ENCODE peak calls at places on chromosomes 16 and 17, in four cellular contexts. I, T, J and N are unnamed samples.

GRCh38 chr17:13429201-13429600 is 172.5 kb downstream of the HS3ST3A1 start:
- DNase-seq in I (no peak), T (no peak), J (no peak), N (no peak)

GRCh38 chr16:77169650-77170236 is 21.2 kb upstream of the MON1B start:
- DNase-seq in I (no peak), T (peak; percentile 87), J (no peak), N (no peak)

GRCh38 chr17:16269658-16270057 is 52.6 kb downstream of the PIGL start:
- DNase-seq in I (no peak), T (no peak), J (no peak), N (no peak)

GRCh38 chr16:56774009-56774408 is 44.1 kb downstream of the NUP93 start:
- DNase-seq in I (no peak), T (no peak), J (no peak), N (no peak)

GRCh38 chr16:69494993-69495392 is 70.6 kb downstream of the CYB5B start:
- DNase-seq in I (no peak), T (peak; percentile 86), J (no peak), N (no peak)

GRCh38 chr17:83057397-83057761 is 22.0 kb upstream of the METRNL start:
- DNase-seq in I (no peak), T (no peak), J (no peak), N (no peak)

GRCh38 chr17:77506371-77506991 is 365.7 kb downstream of the SEC14L1 start:
- DNase-seq in I (no peak), T (no peak), J (peak; percentile 63), N (no peak)

GRCh38 chr16:25035494-25036405 is 20.6 kb upstream of the ARHGAP17 start:
- DNase-seq in I (no peak), T (no peak), J (no peak), N (no peak)

GRCh38 chr16:65121870-65122723 is at the start of gene CDH11:
- DNase-seq in I (no peak), T (peak; percentile 78), J (peak; percentile 78), N (no peak)

GRCh38 chr17:80457236-80457856 is 19.1 kb downstream of the NPTX1 start:
- DNase-seq in I (no peak), T (no peak), J (no peak), N (no peak)

GRCh38 chr17:35083071-35083470 is 19.6 kb upstream of the RFFL start:
- DNase-seq in I (no peak), T (no peak), J (no peak), N (no peak)

GRCh38 chr17:82297804-82298537 is 19.4 kb downstream of the CD7 start:
- DNase-seq in I (peak; percentile 97), T (peak; percentile 44), J (peak; percentile 96), N (peak; percentile 69)

GRCh38 chr17:65562206-65562531 is 721 bp upstream of the AXIN2 start:
- DNase-seq in I (no peak), T (no peak), J (no peak), N (no peak)

GRCh38 chr17:65560628-65561371 is 648 bp downstream of the AXIN2 start:
- DNase-seq in I (peak; percentile 95), T (peak; percentile 97), J (peak; percentile 94), N (no peak)

GRCh38 chr17:65559483-65559801 is 2.0 kb downstream of the AXIN2 start:
- DNase-seq in I (no peak), T (no peak), J (no peak), N (no peak)

GRCh38 chr17:65559802-65560627 is 1.4 kb downstream of the AXIN2 start:
- DNase-seq in I (no peak), T (peak; percentile 71), J (no peak), N (no peak)

DNA sequence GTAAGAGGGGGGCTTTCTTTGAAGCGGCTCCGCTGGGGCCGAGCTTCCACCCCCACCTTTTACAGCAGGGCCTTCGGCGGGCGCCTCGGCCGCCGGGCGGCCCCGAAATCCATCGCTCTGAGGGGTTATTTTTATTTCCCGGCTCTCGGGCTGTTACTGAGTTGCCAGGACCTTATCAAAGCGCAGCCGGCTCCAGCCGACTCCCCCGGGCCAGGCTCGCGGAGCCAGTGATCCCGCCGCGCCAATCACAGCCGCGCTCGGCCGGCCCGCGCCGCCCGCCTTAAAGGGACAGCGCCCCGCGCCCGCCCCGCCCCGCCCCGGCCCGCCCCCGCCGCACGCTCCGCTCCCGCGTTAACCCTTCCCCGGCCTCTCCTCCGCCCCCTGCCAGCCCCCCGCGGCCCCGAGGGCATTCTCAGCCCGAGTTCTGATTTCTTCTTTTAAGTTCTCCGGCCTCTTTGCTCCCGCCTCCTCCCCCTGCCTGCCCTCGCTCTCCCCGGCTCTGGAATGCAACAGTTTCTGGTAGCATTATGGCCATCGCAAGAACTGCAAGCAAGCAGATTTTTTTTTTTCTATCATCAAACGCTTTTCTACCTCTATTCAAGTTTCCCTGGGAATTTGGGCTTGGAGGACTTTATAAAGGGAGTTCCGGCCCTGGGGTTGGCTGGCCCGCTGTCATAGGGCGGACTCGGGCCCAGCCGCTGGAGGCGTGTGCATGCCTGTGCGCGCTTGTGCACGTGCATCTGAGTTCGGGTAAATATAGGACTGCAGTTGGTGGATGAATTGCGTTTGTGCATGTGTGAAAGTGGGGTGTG is at the start of gene AXIN2:
- DNase-seq in I (peak; percentile 96), T (peak; percentile 96), J (peak; percentile 95), N (no peak)
- TF ChIP-seq CTCF in I (no peak), T (peak; percentile 26), J (peak; percentile 40), N (no peak)

GRCh38 chr16:67461600-67462278 is 19.2 kb downstream of the ATP6V0D1 start:
- DNase-seq in I (no peak), T (no peak), J (no peak), N (no peak)
- TF ChIP-seq POLR2AphosphoS5 in I (no peak), T (no peak), J (no peak), N (no peak)

GRCh38 chr17:75088465-75088895 is 726 bp downstream of the SLC16A5 start:
- DNase-seq in I (no peak), T (no peak), J (no peak), N (no peak)
- TF ChIP-seq CTCF in I (no peak), T (no peak), J (no peak), N (no peak)

DNA sequence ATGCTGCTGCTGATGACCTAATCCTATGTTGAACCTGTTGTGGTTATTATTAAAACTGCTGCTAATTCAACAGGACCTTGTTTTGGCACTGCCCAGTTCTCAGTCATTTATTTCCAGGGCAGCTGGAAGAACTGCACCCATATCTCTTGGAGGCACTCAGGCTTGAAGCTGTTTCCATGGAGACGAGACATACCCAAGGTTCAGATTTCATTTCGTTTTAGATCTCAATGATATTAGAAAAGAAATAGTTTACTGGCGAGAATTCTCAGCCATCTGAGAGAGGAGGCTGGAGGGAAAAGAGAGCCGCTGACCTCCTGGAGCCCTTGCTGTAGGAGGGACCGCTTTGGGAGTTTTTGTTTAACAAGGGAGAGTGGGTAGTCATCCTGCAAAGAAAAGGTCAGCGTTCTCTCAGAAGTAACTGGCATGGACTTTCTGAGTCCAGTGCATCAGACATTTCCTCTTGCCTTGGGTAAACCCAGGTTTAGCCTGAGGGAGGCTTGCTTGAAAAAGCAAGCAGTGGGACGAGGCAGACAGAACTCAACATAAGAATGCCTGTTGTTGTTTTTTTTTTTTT is 75.4 kb downstream of the YPEL2 start:
- DNase-seq in I (no peak), T (no peak), J (no peak), N (no peak)
- TF ChIP-seq POLR2AphosphoS5 in I (no peak), T (no peak), J (no peak), N (no peak)

DNA sequence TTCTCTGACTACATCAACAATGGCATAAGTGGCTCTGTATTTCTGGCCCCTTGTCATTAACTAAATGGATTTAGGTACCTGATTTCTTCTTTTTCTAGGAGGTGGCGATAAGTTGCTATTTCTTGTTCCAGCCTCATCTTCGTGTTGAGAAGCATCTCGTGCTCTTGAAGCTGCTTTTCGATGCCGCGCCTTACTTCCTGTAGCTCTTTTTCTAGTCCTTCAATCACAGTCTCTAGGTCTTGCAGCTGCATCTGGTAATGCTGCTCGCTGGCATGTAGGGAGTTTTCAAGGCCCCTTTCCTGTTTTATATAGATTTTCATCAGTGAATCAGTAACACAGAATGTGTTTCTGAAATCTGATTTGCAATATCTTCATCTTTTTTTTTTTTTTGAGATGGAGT is 5.1 kb downstream of the KRT222 start:
- DNase-seq in I (no peak), T (no peak), J (no peak), N (no peak)
- TF ChIP-seq CTCF in I (no peak), T (no peak), J (no peak), N (no peak)